ENCODE peak calls at places on chromosomes 5 and 9, in four cellular contexts. O is Peyer's patch, X is left ventricle myocardium inferior, B is transverse colon. M is an unnamed sample. For H3K36me3 and H3K9me3, the result is how much of the 10 kb centered on the place peaks cover.

GRCh38 chr5:164934561-164934960 is 1429.1 kb downstream of the MAT2B start:
- DNase-seq in X (no peak), O (no peak), B (no peak), M (no peak)

GRCh38 chr5:50318220-50318619 is 122.9 kb downstream of the EMB start:
- DNase-seq in O (no peak), X (no peak), B (no peak), M (no peak)

GRCh38 chr9:88971131-88971960 is 19.9 kb upstream of the S1PR3 start:
- DNase-seq in B (no peak), X (no peak), O (no peak), M (no peak)

GRCh38 chr9:122206118-122207046 is 22.4 kb downstream of the LHX6 start:
- DNase-seq in X (no peak), B (no peak), O (no peak), M (peak)

GRCh38 chr5:121029536-121030245 is 565.6 kb downstream of the PRR16 start:
- DNase-seq in O (no peak), B (no peak), X (no peak), M (no peak)

GRCh38 chr9:127875306-127875966 is 2.0 kb downstream of the AK1 start:
- DNase-seq in O (no peak), X (no peak), B (no peak), M (peak)

GRCh38 chr9:126439402-126439765 is 112.8 kb downstream of the MVB12B start:
- DNase-seq in B (no peak), O (no peak), X (no peak), M (no peak)

GRCh38 chr5:174234388-174234787 is 188.9 kb downstream of the NSG2 start:
- DNase-seq in X (no peak), O (no peak), B (no peak), M (no peak)

GRCh38 chr9:84990416-84990815 is 320.9 kb downstream of the NTRK2 start:
- DNase-seq in O (no peak), B (no peak), X (no peak), M (no peak)

GRCh38 chr9:110427497-110428104 is 89.9 kb upstream of the TXNDC8 start:
- DNase-seq in B (peak), O (no peak), X (peak), M (no peak)

GRCh38 chr5:159061186-159061796 is 38.4 kb downstream of the EBF1 start:
- DNase-seq in O (no peak), X (peak), B (no peak), M (peak)

GRCh38 chr5:147427784-147428401 is 82.0 kb downstream of the DPYSL3 start:
- DNase-seq in X (no peak), B (no peak), O (no peak), M (peak)

GRCh38 chr5:93890657-93891056 is 149.3 kb upstream of the POU5F2 start:
- DNase-seq in O (no peak), B (no peak), X (no peak), M (no peak)

GRCh38 chr9:136133959-136134484 is 15.3 kb upstream of the TMEM250 start:
- DNase-seq in X (no peak), B (no peak), O (no peak), M (no peak)

GRCh38 chr5:140298183-140298601 is 4.7 kb downstream of the PFDN1 start:
- DNase-seq in X (no peak), O (no peak), B (no peak), M (no peak)

GRCh38 chr9:6818292-6818922 is 60.6 kb downstream of the KDM4C start:
- DNase-seq in X (no peak), B (no peak), O (no peak), M (no peak)

GRCh38 chr5:80877592-80877991 is 82.6 kb upstream of the RASGRF2 start:
- DNase-seq in X (no peak), O (no peak), B (no peak), M (no peak)

GRCh38 chr5:160470437-160471341 is 49.0 kb downstream of the PTTG1 start:
- DNase-seq in O (no peak), X (no peak), B (peak), M (no peak)

GRCh38 chr9:742914-743594 is 98.4 kb upstream of the DMRT1 start:
- DNase-seq in X (no peak), B (no peak), O (no peak), M (no peak)

GRCh38 chr5:69083412-69083811 is 10.4 kb upstream of the SLC30A5 start:
- DNase-seq in B (peak), X (no peak), O (no peak), M (peak)

GRCh38 chr9:99298660-99299059 is 76.6 kb downstream of the SEC61B start:
- DNase-seq in B (no peak), X (no peak), O (no peak), M (no peak)

GRCh38 chr9:99299214-99300102 is 77.4 kb downstream of the SEC61B start:
- DNase-seq in X (no peak), B (no peak), O (no peak), M (peak)

GRCh38 chr9:99294850-99295461 is 72.9 kb downstream of the SEC61B start:
- DNase-seq in O (no peak), B (no peak), X (no peak), M (no peak)

GRCh38 chr9:99300103-99300439 is 78.0 kb downstream of the SEC61B start:
- DNase-seq in O (no peak), B (no peak), X (no peak), M (no peak)

DNA sequence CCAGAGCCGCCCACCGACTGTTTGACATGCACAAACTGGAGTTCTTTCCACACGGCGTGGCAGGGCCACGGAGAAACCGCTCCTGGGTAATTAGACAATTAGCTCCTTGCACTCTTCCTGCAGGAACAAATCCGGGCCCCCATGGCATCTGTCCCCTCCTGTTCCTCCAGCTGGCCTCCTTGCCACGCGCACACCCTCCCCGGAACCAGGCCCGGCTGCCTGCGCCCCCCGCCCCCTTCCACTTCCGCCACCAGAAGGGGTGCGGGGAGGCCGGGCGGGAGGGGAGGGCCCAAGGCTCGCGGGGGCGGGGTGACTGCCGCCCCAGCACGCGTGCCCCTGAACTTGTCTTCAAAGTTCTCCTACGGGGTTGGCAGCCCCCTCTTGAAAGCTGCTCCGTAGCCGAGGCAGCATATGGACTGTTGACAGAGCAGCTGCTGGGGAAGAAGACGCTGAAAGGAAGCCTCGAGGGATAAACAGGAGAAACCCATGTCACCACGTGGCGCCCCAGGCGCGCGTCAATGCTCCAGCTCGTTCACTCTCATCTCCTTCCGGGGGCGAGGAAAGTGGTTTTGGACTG is 74.4 kb downstream of the SEC61B start:
- DNase-seq in O (peak), B (no peak), X (peak), M (no peak)
- H3K4me3 ChIP-seq in O (peak), B (peak), X (peak), M (no peak)

GRCh38 chr5:163453705-163454104 is 6.2 kb downstream of the NUDCD2 start:
- DNase-seq in X (no peak), B (no peak), O (no peak), M (no peak)
- H3K36me3 ChIP-seq in X (half or more), B (under half), O (under half), M (half or more)

DNA sequence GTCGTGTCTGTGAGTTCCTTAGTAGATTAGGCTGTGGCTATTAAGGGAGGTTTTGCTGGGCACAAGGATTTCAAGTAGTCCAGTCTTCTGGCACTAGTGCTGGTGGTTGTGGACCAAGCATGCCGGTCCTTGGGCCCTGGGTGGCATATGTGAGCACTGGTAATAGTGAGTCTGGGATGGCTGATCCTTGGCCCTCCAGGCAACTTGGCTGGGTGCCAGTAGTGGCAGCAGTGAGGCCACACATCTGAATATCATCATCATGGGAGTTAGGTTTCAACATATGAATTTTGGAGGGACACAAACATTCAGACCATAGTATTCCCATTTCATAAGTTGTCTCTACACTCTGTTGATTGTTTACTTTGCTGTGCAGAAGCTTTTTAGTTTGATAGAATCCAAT is 25.3 kb upstream of the APBA1 start:
- DNase-seq in B (no peak), X (no peak), O (no peak), M (no peak)
- H3K9me3 ChIP-seq in B (under half), X (half or more), O (under half), M (under half)

DNA sequence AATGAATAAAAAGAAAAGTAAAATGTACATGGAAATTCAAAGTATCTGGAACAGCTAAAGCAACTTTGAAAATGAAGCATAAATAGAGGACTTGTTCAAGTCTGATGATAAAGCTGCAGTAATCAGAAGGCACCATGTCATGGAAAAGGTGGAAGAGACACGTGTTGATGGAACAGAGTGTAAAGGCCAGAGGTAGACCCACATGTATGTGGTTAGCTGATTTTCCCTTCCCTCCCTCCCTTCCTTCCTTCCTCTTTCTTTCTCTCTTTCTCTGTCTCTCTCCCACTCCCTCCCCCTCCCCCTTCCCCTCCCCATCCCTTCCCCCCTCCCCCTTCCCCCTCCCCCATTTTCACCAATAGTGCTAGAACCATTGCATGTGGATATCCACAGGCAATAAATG is 58.7 kb upstream of the FCN1 start:
- DNase-seq in O (no peak), B (no peak), X (no peak), M (no peak)
- H3K4me3 ChIP-seq in O (no peak), B (no peak), X (no peak), M (no peak)

DNA sequence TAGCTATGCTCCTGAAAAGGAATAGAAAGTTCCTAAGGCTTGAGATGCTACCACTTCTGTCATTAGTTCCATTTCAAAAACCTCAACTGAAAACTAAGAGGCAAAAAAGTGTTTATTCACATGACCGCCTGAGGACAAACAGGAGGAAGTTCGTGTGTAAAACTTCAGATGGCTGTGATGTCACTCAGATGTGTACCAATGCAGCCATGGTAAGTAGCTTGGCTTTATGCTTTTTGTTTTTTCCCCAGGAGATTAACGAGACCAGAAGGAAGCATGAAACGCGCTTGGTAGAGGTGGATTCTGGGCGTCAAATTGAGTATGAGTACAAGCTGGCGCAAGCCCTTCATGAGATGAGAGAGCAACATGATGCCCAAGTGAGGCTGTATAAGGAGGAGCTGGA is 33.0 kb downstream of the LMNB1 start:
- DNase-seq in O (no peak), B (no peak), X (no peak), M (no peak)
- H3K36me3 ChIP-seq in O (under half), B (under half), X (under half), M (half or more)

GRCh38 chr5:4348919-4349318 is 753.3 kb downstream of the IRX1 start:
- DNase-seq in X (no peak), B (no peak), O (no peak), M (no peak)
- H3K9me3 ChIP-seq in X (under half), B (under half), O (under half), M (under half)

GRCh38 chr5:105630803-105631202 is 2039.9 kb downstream of the EFNA5 start:
- DNase-seq in O (no peak), B (no peak), X (no peak), M (no peak)
- H3K4me3 ChIP-seq in O (no peak), B (no peak), X (no peak), M (no peak)

GRCh38 chr5:10261065-10261464 is 11.0 kb downstream of the CCT5 start:
- DNase-seq in X (no peak), B (no peak), O (no peak), M (no peak)
- H3K36me3 ChIP-seq in X (half or more), B (under half), O (half or more), M (half or more)

GRCh38 chr5:2179861-2180260 is 297.1 kb upstream of the IRX4 start:
- DNase-seq in O (no peak), B (no peak), X (no peak), M (no peak)

GRCh38 chr5:2178528-2178927 is 295.8 kb upstream of the IRX4 start:
- DNase-seq in B (no peak), X (no peak), O (no peak), M (no peak)

GRCh38 chr5:2181164-2181956 is 298.6 kb upstream of the IRX4 start:
- DNase-seq in X (no peak), B (no peak), O (no peak), M (peak)

GRCh38 chr5:2182020-2182419 is 299.3 kb upstream of the IRX4 start:
- DNase-seq in X (no peak), B (no peak), O (no peak), M (no peak)

GRCh38 chr5:2180456-2180855 is 297.7 kb upstream of the IRX4 start:
- DNase-seq in O (no peak), X (no peak), B (no peak), M (no peak)
- H3K9me3 ChIP-seq in O (under half), X (under half), B (under half), M (under half)

DNA sequence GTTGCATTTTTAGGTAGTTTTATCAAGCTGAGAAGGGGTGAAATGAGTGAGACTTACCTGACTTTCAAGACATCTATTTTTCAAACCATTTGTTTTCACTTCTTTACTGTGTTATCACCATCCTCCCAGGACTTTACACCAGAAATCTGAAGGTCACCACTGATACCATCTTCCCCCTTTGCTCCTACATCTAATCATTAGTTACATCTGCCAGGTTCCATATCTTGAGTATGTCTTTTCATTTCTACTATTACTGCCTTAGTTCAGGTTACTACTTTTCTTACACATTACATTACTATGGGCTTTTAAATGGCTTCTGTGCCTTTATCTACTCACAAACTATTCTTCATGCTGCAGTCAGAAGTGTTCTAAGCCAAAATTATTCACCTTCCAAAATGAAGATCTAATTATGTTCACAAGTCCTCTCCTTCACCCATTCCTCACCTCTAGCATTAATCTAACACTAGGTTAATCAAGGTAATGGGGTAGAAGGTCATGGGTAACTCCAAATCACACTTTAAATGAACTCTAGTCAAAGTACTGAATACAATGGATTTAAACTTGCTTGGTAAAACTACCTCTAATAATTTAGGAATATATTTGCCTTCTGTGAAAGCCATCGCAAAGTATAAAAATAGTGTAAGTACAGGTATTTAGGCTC is 2.1 kb upstream of the HSDL2 start:
- DNase-seq in B (no peak), O (no peak), X (no peak), M (no peak)
- H3K4me3 ChIP-seq in B (peak), O (peak), X (peak), M (peak)